ENCODE peak calls at places on chromosome 2, in eight cellular contexts. One of them, this sample, is unnamed.

GRCh38 chr2:127648321-127648720 is 2.4 kb downstream of the GPR17 start:
- DNase-seq in OCI-LY7: no peak
- DNase-seq in A549: no peak
- DNase-seq in SK-N-SH: no peak
- DNase-seq in psoas muscle: peak
- DNase-seq in choroid plexus epithelial cell: no peak
- DNase-seq in HCT116: no peak
- DNase-seq in HL-60: no peak
- DNase-seq in this sample: no peak

GRCh38 chr2:53347219-53347618 is 420.4 kb upstream of the CHAC2 start:
- DNase-seq in psoas muscle: no peak
- DNase-seq in choroid plexus epithelial cell: no peak
- DNase-seq in OCI-LY7: no peak
- DNase-seq in A549: no peak
- DNase-seq in SK-N-SH: no peak
- DNase-seq in HCT116: no peak
- DNase-seq in HL-60: no peak
- DNase-seq in this sample: no peak

GRCh38 chr2:141499123-141499522 is 631.7 kb downstream of the LRP1B start:
- DNase-seq in OCI-LY7: no peak
- DNase-seq in psoas muscle: no peak
- DNase-seq in HL-60: no peak
- DNase-seq in SK-N-SH: no peak
- DNase-seq in HCT116: no peak
- DNase-seq in A549: no peak
- DNase-seq in choroid plexus epithelial cell: no peak
- DNase-seq in this sample: no peak

GRCh38 chr2:232981356-232981755 is 31.7 kb downstream of the NGEF start:
- DNase-seq in psoas muscle: no peak
- DNase-seq in choroid plexus epithelial cell: no peak
- DNase-seq in OCI-LY7: no peak
- DNase-seq in A549: no peak
- DNase-seq in SK-N-SH: no peak
- DNase-seq in HCT116: no peak
- DNase-seq in HL-60: no peak
- DNase-seq in this sample: no peak

GRCh38 chr2:112095654-112096053 is 40.6 kb downstream of the TMEM87B start:
- DNase-seq in psoas muscle: no peak
- DNase-seq in A549: no peak
- DNase-seq in choroid plexus epithelial cell: no peak
- DNase-seq in SK-N-SH: no peak
- DNase-seq in HCT116: no peak
- DNase-seq in HL-60: no peak
- DNase-seq in OCI-LY7: no peak
- DNase-seq in this sample: no peak

GRCh38 chr2:57696016-57696415 is 350.6 kb upstream of the VRK2 start:
- DNase-seq in HCT116: peak
- DNase-seq in A549: peak
- DNase-seq in choroid plexus epithelial cell: peak
- DNase-seq in SK-N-SH: peak
- DNase-seq in OCI-LY7: no peak
- DNase-seq in psoas muscle: no peak
- DNase-seq in HL-60: no peak
- DNase-seq in this sample: no peak

GRCh38 chr2:73890301-73891092 is 2.3 kb upstream of the ACTG2 start:
- DNase-seq in psoas muscle: no peak
- DNase-seq in HCT116: no peak
- DNase-seq in choroid plexus epithelial cell: no peak
- DNase-seq in OCI-LY7: no peak
- DNase-seq in SK-N-SH: no peak
- DNase-seq in A549: no peak
- DNase-seq in HL-60: no peak
- DNase-seq in this sample: no peak

GRCh38 chr2:207676827-207677354 is 34.5 kb upstream of the CCNYL1 start:
- DNase-seq in OCI-LY7: no peak
- DNase-seq in choroid plexus epithelial cell: peak
- DNase-seq in HL-60: no peak
- DNase-seq in psoas muscle: no peak
- DNase-seq in SK-N-SH: no peak
- DNase-seq in A549: peak
- DNase-seq in HCT116: no peak
- DNase-seq in this sample: no peak

GRCh38 chr2:72815655-72816268 is 10.1 kb downstream of the EXOC6B start:
- DNase-seq in HCT116: no peak
- DNase-seq in choroid plexus epithelial cell: peak
- DNase-seq in psoas muscle: no peak
- DNase-seq in SK-N-SH: no peak
- DNase-seq in OCI-LY7: no peak
- DNase-seq in A549: peak
- DNase-seq in HL-60: no peak
- DNase-seq in this sample: no peak

GRCh38 chr2:239276813-239277193 is 124.0 kb downstream of the HDAC4 start:
- DNase-seq in SK-N-SH: no peak
- DNase-seq in HCT116: no peak
- DNase-seq in choroid plexus epithelial cell: no peak
- DNase-seq in OCI-LY7: no peak
- DNase-seq in psoas muscle: no peak
- DNase-seq in HL-60: no peak
- DNase-seq in A549: no peak
- DNase-seq in this sample: no peak

GRCh38 chr2:26070684-26071189 is 36.9 kb downstream of the RAB10 start:
- DNase-seq in A549: no peak
- DNase-seq in SK-N-SH: no peak
- DNase-seq in psoas muscle: no peak
- DNase-seq in HCT116: no peak
- DNase-seq in HL-60: no peak
- DNase-seq in choroid plexus epithelial cell: peak
- DNase-seq in OCI-LY7: no peak
- DNase-seq in this sample: no peak

GRCh38 chr2:74293191-74294065 is 49.8 kb downstream of the SLC4A5 start:
- DNase-seq in choroid plexus epithelial cell: peak
- DNase-seq in A549: no peak
- DNase-seq in psoas muscle: no peak
- DNase-seq in OCI-LY7: no peak
- DNase-seq in HL-60: no peak
- DNase-seq in HCT116: no peak
- DNase-seq in SK-N-SH: no peak
- DNase-seq in this sample: no peak

GRCh38 chr2:113796592-113797180 is 40.2 kb upstream of the SLC35F5 start:
- DNase-seq in psoas muscle: no peak
- DNase-seq in HCT116: no peak
- DNase-seq in choroid plexus epithelial cell: no peak
- DNase-seq in HL-60: no peak
- DNase-seq in A549: no peak
- DNase-seq in SK-N-SH: no peak
- DNase-seq in OCI-LY7: no peak
- DNase-seq in this sample: no peak

GRCh38 chr2:182379235-182379634 is 47.6 kb downstream of the PDE1A start:
- DNase-seq in choroid plexus epithelial cell: peak
- DNase-seq in SK-N-SH: peak
- DNase-seq in HL-60: no peak
- DNase-seq in psoas muscle: no peak
- DNase-seq in OCI-LY7: no peak
- DNase-seq in HCT116: no peak
- DNase-seq in A549: no peak
- DNase-seq in this sample: peak

GRCh38 chr2:85680707-85681353 is 12.8 kb upstream of the SFTPB start:
- DNase-seq in A549: no peak
- DNase-seq in HL-60: no peak
- DNase-seq in OCI-LY7: no peak
- DNase-seq in choroid plexus epithelial cell: no peak
- DNase-seq in HCT116: no peak
- DNase-seq in SK-N-SH: no peak
- DNase-seq in psoas muscle: no peak
- DNase-seq in this sample: no peak

GRCh38 chr2:181991171-181991885 is 5.7 kb downstream of the PPP1R1C start:
- DNase-seq in SK-N-SH: no peak
- DNase-seq in choroid plexus epithelial cell: no peak
- DNase-seq in OCI-LY7: peak
- DNase-seq in HCT116: no peak
- DNase-seq in A549: no peak
- DNase-seq in HL-60: no peak
- DNase-seq in psoas muscle: no peak
- DNase-seq in this sample: no peak

GRCh38 chr2:219523031-219523671 is 8.9 kb downstream of the ASIC4 start:
- DNase-seq in HL-60: no peak
- DNase-seq in SK-N-SH: no peak
- DNase-seq in HCT116: no peak
- DNase-seq in OCI-LY7: no peak
- DNase-seq in choroid plexus epithelial cell: peak
- DNase-seq in A549: no peak
- DNase-seq in psoas muscle: no peak
- DNase-seq in this sample: no peak

GRCh38 chr2:216216951-216217903 is 108.1 kb downstream of the XRCC5 start:
- DNase-seq in SK-N-SH: peak
- DNase-seq in psoas muscle: no peak
- DNase-seq in A549: peak
- DNase-seq in choroid plexus epithelial cell: peak
- DNase-seq in OCI-LY7: peak
- DNase-seq in HL-60: no peak
- DNase-seq in HCT116: no peak
- DNase-seq in this sample: no peak

GRCh38 chr2:216219866-216220265 is 110.7 kb downstream of the XRCC5 start:
- DNase-seq in HCT116: no peak
- DNase-seq in psoas muscle: no peak
- DNase-seq in OCI-LY7: no peak
- DNase-seq in SK-N-SH: no peak
- DNase-seq in A549: no peak
- DNase-seq in choroid plexus epithelial cell: no peak
- DNase-seq in HL-60: no peak
- DNase-seq in this sample: no peak

GRCh38 chr2:216217904-216218260 is 108.7 kb downstream of the XRCC5 start:
- DNase-seq in SK-N-SH: no peak
- DNase-seq in choroid plexus epithelial cell: no peak
- DNase-seq in A549: no peak
- DNase-seq in psoas muscle: no peak
- DNase-seq in HCT116: no peak
- DNase-seq in OCI-LY7: no peak
- DNase-seq in HL-60: no peak
- DNase-seq in this sample: no peak

GRCh38 chr2:216214768-216215167 is 105.6 kb downstream of the XRCC5 start:
- DNase-seq in choroid plexus epithelial cell: no peak
- DNase-seq in A549: no peak
- DNase-seq in HL-60: no peak
- DNase-seq in OCI-LY7: no peak
- DNase-seq in SK-N-SH: no peak
- DNase-seq in HCT116: no peak
- DNase-seq in psoas muscle: no peak
- DNase-seq in this sample: no peak

GRCh38 chr2:216215991-216216390 is 106.8 kb downstream of the XRCC5 start:
- DNase-seq in A549: peak
- DNase-seq in OCI-LY7: peak
- DNase-seq in SK-N-SH: no peak
- DNase-seq in HL-60: peak
- DNase-seq in choroid plexus epithelial cell: peak
- DNase-seq in psoas muscle: no peak
- DNase-seq in HCT116: no peak
- DNase-seq in this sample: no peak
- TF ChIP-seq CTCF in A549: peak
- TF ChIP-seq CTCF in OCI-LY7: peak
- TF ChIP-seq CTCF in SK-N-SH: peak
- TF ChIP-seq CTCF in HL-60: peak
- TF ChIP-seq CTCF in choroid plexus epithelial cell: peak
- TF ChIP-seq CTCF in psoas muscle: no peak
- TF ChIP-seq CTCF in HCT116: peak
- TF ChIP-seq CTCF in this sample: no peak

DNA sequence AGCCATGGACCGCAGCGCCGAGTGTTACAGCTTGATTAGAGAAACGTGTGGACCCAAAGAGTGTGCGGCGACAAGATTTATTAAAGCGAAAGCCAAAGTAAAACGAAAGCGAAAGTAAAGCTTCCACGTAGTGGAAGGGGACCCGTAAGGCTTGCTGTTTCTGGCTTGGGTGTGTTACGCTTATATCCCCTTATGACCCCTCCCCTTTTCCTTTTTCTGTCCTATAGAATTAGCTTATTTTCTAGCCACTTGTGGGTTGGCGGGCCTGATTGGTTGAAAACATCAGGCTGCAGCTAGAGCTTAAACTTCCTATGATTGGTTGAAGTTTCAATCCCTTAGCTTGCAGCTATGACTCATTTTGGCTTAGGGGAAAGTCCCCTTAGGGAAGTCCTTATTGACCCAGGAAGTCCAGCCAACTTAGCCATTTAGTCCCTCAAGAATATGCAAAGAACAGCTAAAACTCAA is 969.7 kb downstream of the DCDC2C start:
- DNase-seq in A549: peak
- DNase-seq in choroid plexus epithelial cell: no peak
- DNase-seq in HL-60: no peak
- DNase-seq in HCT116: no peak
- DNase-seq in psoas muscle: no peak
- DNase-seq in SK-N-SH: no peak
- DNase-seq in OCI-LY7: no peak
- DNase-seq in this sample: no peak
- H3K4me3 ChIP-seq in A549: peak
- H3K4me3 ChIP-seq in choroid plexus epithelial cell: no peak
- H3K4me3 ChIP-seq in HL-60: no peak
- H3K4me3 ChIP-seq in HCT116: no peak
- H3K4me3 ChIP-seq in psoas muscle: peak
- H3K4me3 ChIP-seq in SK-N-SH: no peak
- H3K4me3 ChIP-seq in OCI-LY7: no peak
- H3K4me3 ChIP-seq in this sample: no peak

GRCh38 chr2:28751102-28751955 is at the start of gene PPP1CB:
- DNase-seq in OCI-LY7: peak
- DNase-seq in SK-N-SH: peak
- DNase-seq in HL-60: peak
- DNase-seq in A549: peak
- DNase-seq in psoas muscle: peak
- DNase-seq in HCT116: peak
- DNase-seq in choroid plexus epithelial cell: peak
- DNase-seq in this sample: peak
- TF ChIP-seq CTCF in OCI-LY7: peak
- TF ChIP-seq CTCF in SK-N-SH: peak
- TF ChIP-seq CTCF in HL-60: no peak
- TF ChIP-seq CTCF in A549: peak
- TF ChIP-seq CTCF in psoas muscle: peak
- TF ChIP-seq CTCF in HCT116: no peak
- TF ChIP-seq CTCF in choroid plexus epithelial cell: peak
- TF ChIP-seq CTCF in this sample: peak

DNA sequence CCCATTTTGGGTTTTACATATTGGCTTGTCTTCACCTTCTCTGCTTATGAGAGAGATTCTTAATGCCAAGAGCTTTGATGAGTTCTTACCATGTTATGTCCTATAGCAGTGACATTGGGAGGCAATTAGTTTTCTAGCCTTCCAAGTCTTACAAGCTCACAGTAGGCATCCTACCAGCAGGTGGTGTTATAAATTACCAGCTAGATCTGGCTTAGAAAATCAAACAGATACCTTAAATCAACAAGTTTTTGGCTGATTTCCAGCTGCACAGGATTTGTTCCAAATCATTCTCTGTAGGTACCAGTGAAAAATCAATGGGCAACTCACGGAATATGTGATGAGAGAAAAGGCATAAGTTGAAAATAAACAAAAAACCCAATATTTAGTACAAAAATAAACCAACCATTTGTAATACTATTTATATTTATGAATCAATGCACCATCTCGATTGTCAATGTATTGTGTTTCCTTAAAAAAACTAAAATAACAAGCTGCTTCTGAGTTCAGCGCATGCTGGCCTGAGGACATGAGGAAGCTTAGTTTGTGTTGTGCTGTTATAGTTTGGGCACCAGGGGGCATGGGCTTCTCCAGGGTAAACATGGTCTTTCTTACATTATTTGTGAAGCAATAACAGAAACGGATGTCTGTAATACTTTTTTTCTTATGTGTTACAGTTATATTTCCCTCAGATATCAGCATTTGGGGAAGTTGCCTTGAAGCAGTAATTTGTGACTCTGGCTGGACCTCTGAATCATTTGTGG is 34.1 kb upstream of the NXPH2 start:
- DNase-seq in choroid plexus epithelial cell: peak
- DNase-seq in HCT116: peak
- DNase-seq in SK-N-SH: no peak
- DNase-seq in psoas muscle: no peak
- DNase-seq in A549: peak
- DNase-seq in HL-60: peak
- DNase-seq in OCI-LY7: no peak
- DNase-seq in this sample: no peak
- H3K4me3 ChIP-seq in choroid plexus epithelial cell: no peak
- H3K4me3 ChIP-seq in HCT116: no peak
- H3K4me3 ChIP-seq in SK-N-SH: no peak
- H3K4me3 ChIP-seq in psoas muscle: no peak
- H3K4me3 ChIP-seq in A549: no peak
- H3K4me3 ChIP-seq in HL-60: no peak
- H3K4me3 ChIP-seq in OCI-LY7: no peak
- H3K4me3 ChIP-seq in this sample: no peak